ENCODE peak calls at places on chromosomes 11 and 22, in seven cellular contexts. One of them, this sample, is unnamed. For H3K4me1, the result is how much of the 10 kb centered on the place peaks cover.

GRCh38 chr11:115052601-115053000 is 374.3 kb downstream of the NXPE2 start:
- DNase-seq in hepatocyte: no peak
- DNase-seq in HCT116: no peak
- DNase-seq in MM.1S: no peak
- DNase-seq in neural progenitor cell: no peak
- DNase-seq in GM23248: no peak
- DNase-seq in GM23338: no peak
- DNase-seq in this sample: no peak

GRCh38 chr11:66580803-66581202 is 12.1 kb downstream of the CCDC87 start:
- DNase-seq in hepatocyte: no peak
- DNase-seq in HCT116: no peak
- DNase-seq in MM.1S: no peak
- DNase-seq in neural progenitor cell: no peak
- DNase-seq in GM23248: peak
- DNase-seq in GM23338: no peak
- DNase-seq in this sample: no peak

GRCh38 chr11:94504689-94505293 is 7.5 kb upstream of the C11orf97 start:
- DNase-seq in hepatocyte: peak
- DNase-seq in HCT116: peak
- DNase-seq in MM.1S: peak
- DNase-seq in neural progenitor cell: peak
- DNase-seq in GM23248: peak
- DNase-seq in GM23338: peak
- DNase-seq in this sample: peak

GRCh38 chr11:69216609-69217008 is 60.9 kb downstream of the SMIM38 start:
- DNase-seq in hepatocyte: no peak
- DNase-seq in HCT116: no peak
- DNase-seq in MM.1S: no peak
- DNase-seq in neural progenitor cell: no peak
- DNase-seq in GM23248: peak
- DNase-seq in GM23338: no peak
- DNase-seq in this sample: no peak

GRCh38 chr11:76667856-76668255 is 2.7 kb downstream of the LRRC32 start:
- DNase-seq in hepatocyte: no peak
- DNase-seq in HCT116: no peak
- DNase-seq in MM.1S: no peak
- DNase-seq in neural progenitor cell: no peak
- DNase-seq in GM23248: no peak
- DNase-seq in GM23338: no peak
- DNase-seq in this sample: no peak

GRCh38 chr11:107017433-107018227 is 646 bp downstream of the GUCY1A2 start:
- DNase-seq in hepatocyte: peak
- DNase-seq in HCT116: no peak
- DNase-seq in MM.1S: peak
- DNase-seq in neural progenitor cell: peak
- DNase-seq in GM23248: peak
- DNase-seq in GM23338: peak
- DNase-seq in this sample: no peak

GRCh38 chr22:23565288-23565941 is 14.7 kb downstream of the IGLL1 start:
- DNase-seq in hepatocyte: peak
- DNase-seq in HCT116: peak
- DNase-seq in MM.1S: no peak
- DNase-seq in neural progenitor cell: peak
- DNase-seq in GM23248: no peak
- DNase-seq in GM23338: peak
- DNase-seq in this sample: peak

GRCh38 chr11:17599460-17599925 is 52.4 kb downstream of the OTOG start:
- DNase-seq in hepatocyte: peak
- DNase-seq in HCT116: no peak
- DNase-seq in MM.1S: no peak
- DNase-seq in neural progenitor cell: no peak
- DNase-seq in GM23248: no peak
- DNase-seq in GM23338: no peak
- DNase-seq in this sample: no peak

GRCh38 chr11:9030601-9031000 is 26.8 kb upstream of the NRIP3 start:
- DNase-seq in hepatocyte: no peak
- DNase-seq in HCT116: no peak
- DNase-seq in MM.1S: no peak
- DNase-seq in neural progenitor cell: no peak
- DNase-seq in GM23248: no peak
- DNase-seq in GM23338: no peak
- DNase-seq in this sample: no peak

GRCh38 chr22:24244144-24244787 is 616 bp downstream of the GGT5 start:
- DNase-seq in hepatocyte: no peak
- DNase-seq in HCT116: no peak
- DNase-seq in MM.1S: no peak
- DNase-seq in neural progenitor cell: no peak
- DNase-seq in GM23248: peak
- DNase-seq in GM23338: no peak
- DNase-seq in this sample: peak

GRCh38 chr11:31764766-31765165 is 46.4 kb downstream of the PAX6 start:
- DNase-seq in hepatocyte: no peak
- DNase-seq in HCT116: no peak
- DNase-seq in MM.1S: no peak
- DNase-seq in neural progenitor cell: peak
- DNase-seq in GM23248: no peak
- DNase-seq in GM23338: no peak
- DNase-seq in this sample: no peak

GRCh38 chr22:50199251-50199721 is 1.5 kb upstream of the SELENOO start:
- DNase-seq in hepatocyte: no peak
- DNase-seq in HCT116: no peak
- DNase-seq in MM.1S: no peak
- DNase-seq in neural progenitor cell: no peak
- DNase-seq in GM23248: no peak
- DNase-seq in GM23338: no peak
- DNase-seq in this sample: no peak

GRCh38 chr11:6736495-6737121 is 35.2 kb downstream of the OR2AG2 start:
- DNase-seq in hepatocyte: no peak
- DNase-seq in HCT116: no peak
- DNase-seq in MM.1S: no peak
- DNase-seq in neural progenitor cell: no peak
- DNase-seq in GM23248: peak
- DNase-seq in GM23338: no peak
- DNase-seq in this sample: no peak

GRCh38 chr22:20199413-20199842 is 48.6 kb upstream of the CCDC188 start:
- DNase-seq in hepatocyte: no peak
- DNase-seq in HCT116: no peak
- DNase-seq in MM.1S: no peak
- DNase-seq in neural progenitor cell: no peak
- DNase-seq in GM23248: no peak
- DNase-seq in GM23338: no peak
- DNase-seq in this sample: no peak

GRCh38 chr11:65642014-65642671 is 4.2 kb downstream of the SIPA1 start:
- DNase-seq in hepatocyte: no peak
- DNase-seq in HCT116: no peak
- DNase-seq in MM.1S: no peak
- DNase-seq in neural progenitor cell: peak
- DNase-seq in GM23248: no peak
- DNase-seq in GM23338: peak
- DNase-seq in this sample: peak

GRCh38 chr22:35894937-35895708 is 133.5 kb downstream of the RBFOX2 start:
- DNase-seq in hepatocyte: peak
- DNase-seq in HCT116: no peak
- DNase-seq in MM.1S: no peak
- DNase-seq in neural progenitor cell: peak
- DNase-seq in GM23248: peak
- DNase-seq in GM23338: no peak
- DNase-seq in this sample: peak
- H3K4me1 ChIP-seq in hepatocyte: under half
- H3K4me1 ChIP-seq in HCT116: under half
- H3K4me1 ChIP-seq in MM.1S: under half
- H3K4me1 ChIP-seq in neural progenitor cell: under half
- H3K4me1 ChIP-seq in GM23248: half or more
- H3K4me1 ChIP-seq in GM23338: under half
- H3K4me1 ChIP-seq in this sample: half or more

DNA sequence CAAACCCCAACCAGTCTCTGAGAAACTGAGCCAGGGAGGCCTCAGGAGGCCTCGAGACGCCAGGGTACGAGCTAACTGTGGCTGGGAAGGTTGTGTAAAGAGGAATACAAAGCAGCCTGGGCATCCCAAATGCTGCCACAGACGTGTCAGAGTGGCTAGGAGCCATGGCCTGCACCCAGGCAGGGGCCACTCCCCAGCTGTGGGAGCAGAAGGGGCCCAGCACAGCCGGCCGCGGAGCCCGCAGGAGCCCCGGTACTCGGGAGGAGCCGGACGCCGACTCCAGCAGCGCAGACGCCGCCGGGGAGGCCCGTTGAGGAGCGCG is 349.8 kb upstream of the B3GAT1 start:
- DNase-seq in hepatocyte: no peak
- DNase-seq in HCT116: no peak
- DNase-seq in MM.1S: no peak
- DNase-seq in neural progenitor cell: no peak
- DNase-seq in GM23248: no peak
- DNase-seq in GM23338: no peak
- DNase-seq in this sample: no peak
- TF ChIP-seq EZH2phosphoT487 in hepatocyte: no peak
- TF ChIP-seq EZH2phosphoT487 in HCT116: no peak
- TF ChIP-seq EZH2phosphoT487 in MM.1S: no peak
- TF ChIP-seq EZH2phosphoT487 in neural progenitor cell: no peak
- TF ChIP-seq EZH2phosphoT487 in GM23248: no peak
- TF ChIP-seq EZH2phosphoT487 in GM23338: no peak
- TF ChIP-seq EZH2phosphoT487 in this sample: no peak

GRCh38 chr11:74695705-74696280 is 35.4 kb downstream of the CHRDL2 start:
- DNase-seq in hepatocyte: no peak
- DNase-seq in HCT116: no peak
- DNase-seq in MM.1S: no peak
- DNase-seq in neural progenitor cell: peak
- DNase-seq in GM23248: peak
- DNase-seq in GM23338: peak
- DNase-seq in this sample: no peak

GRCh38 chr11:74697722-74698121 is 33.5 kb downstream of the CHRDL2 start:
- DNase-seq in hepatocyte: no peak
- DNase-seq in HCT116: no peak
- DNase-seq in MM.1S: no peak
- DNase-seq in neural progenitor cell: no peak
- DNase-seq in GM23248: no peak
- DNase-seq in GM23338: no peak
- DNase-seq in this sample: no peak

GRCh38 chr11:74696488-74696887 is 34.7 kb downstream of the CHRDL2 start:
- DNase-seq in hepatocyte: no peak
- DNase-seq in HCT116: no peak
- DNase-seq in MM.1S: no peak
- DNase-seq in neural progenitor cell: no peak
- DNase-seq in GM23248: no peak
- DNase-seq in GM23338: no peak
- DNase-seq in this sample: no peak

GRCh38 chr11:74694536-74694935 is 36.7 kb downstream of the CHRDL2 start:
- DNase-seq in hepatocyte: no peak
- DNase-seq in HCT116: no peak
- DNase-seq in MM.1S: no peak
- DNase-seq in neural progenitor cell: no peak
- DNase-seq in GM23248: no peak
- DNase-seq in GM23338: no peak
- DNase-seq in this sample: no peak

DNA sequence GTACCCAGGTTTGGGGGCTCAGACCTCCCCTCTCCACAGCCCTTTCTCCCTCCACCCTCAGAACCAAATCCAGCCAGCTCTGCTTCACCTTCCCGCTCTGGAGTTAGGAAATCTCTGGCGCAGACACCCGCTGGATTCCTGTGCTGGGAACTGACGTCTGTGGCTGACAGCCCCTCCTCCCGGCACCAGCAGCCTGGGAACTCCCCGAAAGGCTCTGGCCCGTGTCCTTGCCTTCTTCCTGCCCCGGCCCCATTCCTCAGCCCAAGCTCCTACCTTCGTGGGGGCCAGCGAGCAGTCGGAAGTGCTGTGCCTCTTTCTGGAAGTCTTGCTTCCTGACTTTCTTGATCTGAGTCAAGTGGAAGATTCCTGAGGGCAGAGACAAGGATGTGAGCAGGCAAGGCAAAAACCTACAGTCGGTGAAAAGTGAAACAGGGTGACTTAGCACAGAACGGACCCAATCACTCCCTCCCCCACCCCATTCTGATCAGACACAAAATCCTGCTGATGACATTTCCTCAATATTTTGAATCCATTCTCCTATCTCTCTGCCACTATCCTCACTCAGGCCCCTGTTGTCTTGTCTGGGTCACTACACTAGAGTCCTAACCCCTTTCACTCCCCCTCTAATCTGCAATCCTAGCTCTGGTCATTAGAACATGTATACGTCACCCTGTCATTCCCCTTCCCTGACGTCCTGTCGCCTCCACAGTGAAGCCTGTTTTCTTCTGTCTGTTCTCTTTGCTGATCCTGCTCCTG is 34.1 kb downstream of the CHRDL2 start:
- DNase-seq in hepatocyte: peak
- DNase-seq in HCT116: no peak
- DNase-seq in MM.1S: no peak
- DNase-seq in neural progenitor cell: peak
- DNase-seq in GM23248: peak
- DNase-seq in GM23338: peak
- DNase-seq in this sample: no peak
- H2AFZ ChIP-seq in hepatocyte: no peak
- H2AFZ ChIP-seq in HCT116: no peak
- H2AFZ ChIP-seq in MM.1S: no peak
- H2AFZ ChIP-seq in neural progenitor cell: no peak
- H2AFZ ChIP-seq in GM23248: peak
- H2AFZ ChIP-seq in GM23338: peak
- H2AFZ ChIP-seq in this sample: no peak

GRCh38 chr11:407651-408080 is 7.1 kb downstream of the SIGIRR start:
- DNase-seq in hepatocyte: no peak
- DNase-seq in HCT116: no peak
- DNase-seq in MM.1S: no peak
- DNase-seq in neural progenitor cell: no peak
- DNase-seq in GM23248: no peak
- DNase-seq in GM23338: no peak
- DNase-seq in this sample: no peak
- H3K4me1 ChIP-seq in hepatocyte: under half
- H3K4me1 ChIP-seq in HCT116: under half
- H3K4me1 ChIP-seq in MM.1S: under half
- H3K4me1 ChIP-seq in neural progenitor cell: under half
- H3K4me1 ChIP-seq in GM23248: under half
- H3K4me1 ChIP-seq in GM23338: under half
- H3K4me1 ChIP-seq in this sample: under half

DNA sequence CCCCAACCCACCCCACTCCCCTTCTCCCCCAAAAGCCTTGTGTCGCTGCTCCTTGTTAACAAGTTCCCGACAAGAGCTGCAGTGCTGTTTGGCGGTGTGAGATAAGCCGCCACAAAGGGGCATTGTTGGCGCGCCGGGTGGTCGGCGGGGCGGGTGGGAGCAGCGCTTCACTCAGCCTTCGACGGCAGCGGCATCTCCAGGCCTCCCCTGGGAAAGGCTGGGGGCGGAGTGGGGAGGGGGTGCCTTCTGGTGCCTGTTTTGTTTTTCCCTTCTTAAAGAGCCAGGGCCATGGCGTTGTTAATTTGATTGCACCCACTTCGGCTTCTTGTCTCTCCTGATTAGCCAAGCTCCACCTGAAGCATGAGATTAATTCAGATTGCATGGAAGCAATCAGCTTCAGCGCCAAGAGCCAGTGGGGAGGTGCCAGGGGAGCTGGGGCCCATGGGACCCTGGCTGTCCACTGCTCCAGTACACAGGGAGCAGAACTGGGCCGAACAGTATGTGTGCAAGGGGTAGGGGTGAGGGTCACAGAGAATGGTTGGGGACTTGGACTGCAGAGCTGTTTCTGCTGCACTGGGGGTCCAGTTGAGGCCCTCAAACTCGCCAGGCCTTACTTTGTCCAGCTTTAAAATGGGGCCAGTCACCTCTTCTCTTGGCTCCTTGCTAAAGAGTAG is 165.1 kb downstream of the CEP164 start:
- DNase-seq in hepatocyte: no peak
- DNase-seq in HCT116: no peak
- DNase-seq in MM.1S: no peak
- DNase-seq in neural progenitor cell: peak
- DNase-seq in GM23248: no peak
- DNase-seq in GM23338: peak
- DNase-seq in this sample: no peak
- TF ChIP-seq EZH2phosphoT487 in hepatocyte: no peak
- TF ChIP-seq EZH2phosphoT487 in HCT116: no peak
- TF ChIP-seq EZH2phosphoT487 in MM.1S: no peak
- TF ChIP-seq EZH2phosphoT487 in neural progenitor cell: no peak
- TF ChIP-seq EZH2phosphoT487 in GM23248: no peak
- TF ChIP-seq EZH2phosphoT487 in GM23338: no peak
- TF ChIP-seq EZH2phosphoT487 in this sample: no peak

This sample was measured in OCI-LY7.